ENCODE peak calls at places on chromosomes 2 and 18, in nine cellular contexts. One of them, this sample, is unnamed.

GRCh38 chr2:48912110-48912509 is 156.6 kb upstream of the LHCGR start:
- DNase-seq in IMR-90: no peak
- DNase-seq in heart left ventricle: no peak
- DNase-seq in H1: no peak
- DNase-seq in A549: no peak
- DNase-seq in tibial nerve: no peak
- DNase-seq in stomach: no peak
- DNase-seq in GM12892: no peak
- DNase-seq in adrenal gland: no peak
- DNase-seq in this sample: no peak

GRCh38 chr2:99998981-99999380 is 143.4 kb downstream of the AFF3 start:
- DNase-seq in IMR-90: no peak
- DNase-seq in heart left ventricle: no peak
- DNase-seq in H1: no peak
- DNase-seq in A549: no peak
- DNase-seq in tibial nerve: no peak
- DNase-seq in stomach: no peak
- DNase-seq in GM12892: no peak
- DNase-seq in adrenal gland: no peak
- DNase-seq in this sample: no peak

GRCh38 chr2:157747695-157748370 is 119.2 kb upstream of the ACVR1C start:
- DNase-seq in IMR-90: peak; percentile 89
- DNase-seq in heart left ventricle: no peak
- DNase-seq in H1: no peak
- DNase-seq in A549: no peak
- DNase-seq in tibial nerve: no peak
- DNase-seq in stomach: no peak
- DNase-seq in GM12892: no peak
- DNase-seq in adrenal gland: no peak
- DNase-seq in this sample: no peak

GRCh38 chr2:30165617-30166016 is 18.8 kb downstream of the YPEL5 start:
- DNase-seq in IMR-90: no peak
- DNase-seq in heart left ventricle: no peak
- DNase-seq in H1: no peak
- DNase-seq in A549: no peak
- DNase-seq in tibial nerve: no peak
- DNase-seq in stomach: no peak
- DNase-seq in GM12892: no peak
- DNase-seq in adrenal gland: no peak
- DNase-seq in this sample: no peak

GRCh38 chr2:195633974-195634373 is 23.1 kb upstream of the SLC39A10 start:
- DNase-seq in IMR-90: no peak
- DNase-seq in heart left ventricle: no peak
- DNase-seq in H1: no peak
- DNase-seq in A549: no peak
- DNase-seq in tibial nerve: no peak
- DNase-seq in stomach: no peak
- DNase-seq in GM12892: no peak
- DNase-seq in adrenal gland: no peak
- DNase-seq in this sample: no peak

GRCh38 chr2:142980246-142981068 is 103.0 kb downstream of the KYNU start:
- DNase-seq in IMR-90: peak; percentile 75
- DNase-seq in heart left ventricle: no peak
- DNase-seq in H1: no peak
- DNase-seq in A549: peak; percentile 3
- DNase-seq in tibial nerve: no peak
- DNase-seq in stomach: no peak
- DNase-seq in GM12892: no peak
- DNase-seq in adrenal gland: no peak
- DNase-seq in this sample: peak; percentile 31

GRCh38 chr2:215940645-215941184 is 72.6 kb downstream of the MREG start:
- DNase-seq in IMR-90: no peak
- DNase-seq in heart left ventricle: no peak
- DNase-seq in H1: no peak
- DNase-seq in A549: no peak
- DNase-seq in tibial nerve: no peak
- DNase-seq in stomach: no peak
- DNase-seq in GM12892: no peak
- DNase-seq in adrenal gland: no peak
- DNase-seq in this sample: no peak

GRCh38 chr2:207768168-207768890 is 1.4 kb downstream of the FZD5 start:
- DNase-seq in IMR-90: no peak
- DNase-seq in heart left ventricle: peak; percentile 56
- DNase-seq in H1: no peak
- DNase-seq in A549: peak; percentile 25
- DNase-seq in tibial nerve: peak; percentile 16
- DNase-seq in stomach: peak; percentile 69
- DNase-seq in GM12892: peak; percentile 29
- DNase-seq in adrenal gland: peak; percentile 61
- DNase-seq in this sample: peak; percentile 82

GRCh38 chr2:96692094-96692971 is 47.5 kb downstream of the LMAN2L start:
- DNase-seq in IMR-90: no peak
- DNase-seq in heart left ventricle: no peak
- DNase-seq in H1: no peak
- DNase-seq in A549: no peak
- DNase-seq in tibial nerve: no peak
- DNase-seq in stomach: no peak
- DNase-seq in GM12892: no peak
- DNase-seq in adrenal gland: no peak
- DNase-seq in this sample: no peak

GRCh38 chr2:32937602-32938450 is 8.9 kb upstream of the LTBP1 start:
- DNase-seq in IMR-90: peak; percentile 52
- DNase-seq in heart left ventricle: no peak
- DNase-seq in H1: no peak
- DNase-seq in A549: no peak
- DNase-seq in tibial nerve: no peak
- DNase-seq in stomach: no peak
- DNase-seq in GM12892: no peak
- DNase-seq in adrenal gland: no peak
- DNase-seq in this sample: no peak

GRCh38 chr2:11175293-11175795 is 20.1 kb downstream of the SLC66A3 start:
- DNase-seq in IMR-90: peak; percentile 65
- DNase-seq in heart left ventricle: no peak
- DNase-seq in H1: no peak
- DNase-seq in A549: no peak
- DNase-seq in tibial nerve: no peak
- DNase-seq in stomach: no peak
- DNase-seq in GM12892: no peak
- DNase-seq in adrenal gland: no peak
- DNase-seq in this sample: no peak

GRCh38 chr2:190235551-190235950 is 84.1 kb downstream of the HIBCH start:
- DNase-seq in IMR-90: no peak
- DNase-seq in heart left ventricle: no peak
- DNase-seq in H1: no peak
- DNase-seq in A549: no peak
- DNase-seq in tibial nerve: no peak
- DNase-seq in stomach: no peak
- DNase-seq in GM12892: no peak
- DNase-seq in adrenal gland: no peak
- DNase-seq in this sample: no peak

GRCh38 chr18:22166070-22166972 is 3.1 kb upstream of the GATA6 start:
- DNase-seq in IMR-90: no peak
- DNase-seq in heart left ventricle: peak; percentile 72
- DNase-seq in H1: no peak
- DNase-seq in A549: peak; percentile 6
- DNase-seq in tibial nerve: no peak
- DNase-seq in stomach: peak; percentile 69
- DNase-seq in GM12892: no peak
- DNase-seq in adrenal gland: peak; percentile 78
- DNase-seq in this sample: no peak
- TF ChIP-seq POLR2A in IMR-90: no peak
- TF ChIP-seq POLR2A in heart left ventricle: peak; percentile 48
- TF ChIP-seq POLR2A in H1: no peak
- TF ChIP-seq POLR2A in A549: no peak
- TF ChIP-seq POLR2A in tibial nerve: no peak
- TF ChIP-seq POLR2A in stomach: no peak
- TF ChIP-seq POLR2A in GM12892: no peak
- TF ChIP-seq POLR2A in adrenal gland: peak; percentile 65
- TF ChIP-seq POLR2A in this sample: no peak

DNA sequence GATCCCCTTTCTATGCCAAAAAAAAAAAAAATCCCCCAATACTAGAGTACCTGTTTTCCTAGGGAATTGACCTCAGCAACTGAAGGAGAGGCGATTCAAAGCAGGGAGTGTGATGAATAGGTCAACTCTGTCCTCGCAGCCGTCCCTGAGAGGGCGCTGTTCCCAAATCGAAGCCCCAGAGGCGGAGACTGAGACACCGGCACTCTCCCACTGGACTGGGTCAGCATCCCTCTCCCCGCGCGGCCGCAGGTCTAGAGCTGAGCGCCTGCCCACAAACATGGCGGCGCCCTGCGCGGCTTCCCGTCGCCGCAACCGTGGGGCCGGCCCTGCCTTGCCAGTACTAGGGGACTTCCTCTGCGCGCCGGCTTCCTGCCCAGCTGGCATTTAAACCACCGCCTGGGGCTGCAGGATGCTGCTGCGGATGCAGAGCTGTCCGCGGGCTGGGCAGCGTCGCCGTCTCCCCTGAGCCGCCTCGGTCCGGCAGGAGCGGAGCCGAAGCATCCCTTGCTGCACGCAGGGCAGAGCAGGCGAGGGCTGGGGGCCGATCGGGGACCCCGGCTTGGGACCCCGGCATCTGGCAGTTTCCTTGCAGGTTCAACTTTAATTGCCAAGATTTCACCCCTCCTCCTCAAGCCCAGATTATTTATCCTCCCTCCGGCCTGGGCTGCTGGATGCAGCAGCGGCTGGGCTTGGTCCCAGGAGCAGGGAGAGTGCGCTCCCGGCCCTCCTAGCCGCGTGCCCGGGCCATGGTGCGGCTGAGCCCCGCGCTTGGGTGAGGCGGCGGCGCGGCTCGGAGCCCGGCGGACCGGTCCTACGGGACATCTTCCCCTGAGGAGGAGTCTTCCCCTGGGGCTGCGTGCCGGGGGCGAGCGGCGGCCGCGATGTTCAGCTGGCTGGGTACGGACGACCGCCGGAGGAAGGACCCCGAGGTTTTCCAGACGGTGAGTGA is at the start of gene EHD3:
- DNase-seq in IMR-90: peak; percentile 91
- DNase-seq in heart left ventricle: peak; percentile 93
- DNase-seq in H1: peak; percentile 95
- DNase-seq in A549: peak; percentile 92
- DNase-seq in tibial nerve: peak; percentile 49
- DNase-seq in stomach: peak; percentile 83
- DNase-seq in GM12892: peak; percentile 69
- DNase-seq in adrenal gland: peak; percentile 83
- DNase-seq in this sample: peak; percentile 66
- TF ChIP-seq POLR2A in IMR-90: peak; percentile 72
- TF ChIP-seq POLR2A in heart left ventricle: peak; percentile 51
- TF ChIP-seq POLR2A in H1: peak; percentile 91
- TF ChIP-seq POLR2A in A549: peak; percentile 88
- TF ChIP-seq POLR2A in tibial nerve: peak; percentile 12
- TF ChIP-seq POLR2A in stomach: no peak
- TF ChIP-seq POLR2A in GM12892: peak; percentile 49
- TF ChIP-seq POLR2A in adrenal gland: peak; percentile 64
- TF ChIP-seq POLR2A in this sample: no peak

GRCh38 chr2:130344578-130344977 is 1.9 kb downstream of the IMP4 start:
- DNase-seq in IMR-90: no peak
- DNase-seq in heart left ventricle: no peak
- DNase-seq in H1: no peak
- DNase-seq in A549: no peak
- DNase-seq in tibial nerve: no peak
- DNase-seq in stomach: no peak
- DNase-seq in GM12892: no peak
- DNase-seq in adrenal gland: no peak
- DNase-seq in this sample: no peak

GRCh38 chr2:130341562-130342019 is 1.1 kb upstream of the IMP4 start:
- DNase-seq in IMR-90: no peak
- DNase-seq in heart left ventricle: no peak
- DNase-seq in H1: no peak
- DNase-seq in A549: peak; percentile 23
- DNase-seq in tibial nerve: no peak
- DNase-seq in stomach: no peak
- DNase-seq in GM12892: no peak
- DNase-seq in adrenal gland: no peak
- DNase-seq in this sample: peak; percentile 44

GRCh38 chr2:130345091-130345490 is 2.4 kb downstream of the IMP4 start:
- DNase-seq in IMR-90: no peak
- DNase-seq in heart left ventricle: no peak
- DNase-seq in H1: no peak
- DNase-seq in A549: no peak
- DNase-seq in tibial nerve: no peak
- DNase-seq in stomach: no peak
- DNase-seq in GM12892: no peak
- DNase-seq in adrenal gland: no peak
- DNase-seq in this sample: no peak

GRCh38 chr2:130342020-130342532 is 621 bp upstream of the IMP4 start:
- DNase-seq in IMR-90: peak; percentile 91
- DNase-seq in heart left ventricle: peak; percentile 94
- DNase-seq in H1: peak; percentile 85
- DNase-seq in A549: peak; percentile 89
- DNase-seq in tibial nerve: peak; percentile 72
- DNase-seq in stomach: peak; percentile 91
- DNase-seq in GM12892: peak; percentile 92
- DNase-seq in adrenal gland: peak; percentile 88
- DNase-seq in this sample: peak; percentile 94

GRCh38 chr2:130342533-130343275 is at the start of gene IMP4:
- DNase-seq in IMR-90: peak; percentile 100
- DNase-seq in heart left ventricle: peak; percentile 98
- DNase-seq in H1: peak; percentile 94
- DNase-seq in A549: peak; percentile 85
- DNase-seq in tibial nerve: peak; percentile 92
- DNase-seq in stomach: peak; percentile 97
- DNase-seq in GM12892: peak; percentile 80
- DNase-seq in adrenal gland: peak; percentile 97
- DNase-seq in this sample: peak; percentile 99
- TF ChIP-seq POLR2A in IMR-90: peak; percentile 55
- TF ChIP-seq POLR2A in heart left ventricle: peak; percentile 13
- TF ChIP-seq POLR2A in H1: peak; percentile 7
- TF ChIP-seq POLR2A in A549: peak; percentile 76
- TF ChIP-seq POLR2A in tibial nerve: no peak
- TF ChIP-seq POLR2A in stomach: no peak
- TF ChIP-seq POLR2A in GM12892: peak; percentile 73
- TF ChIP-seq POLR2A in adrenal gland: no peak
- TF ChIP-seq POLR2A in this sample: peak; percentile 78

GRCh38 chr2:241560883-241561474 is 2.4 kb downstream of the BOK start:
- DNase-seq in IMR-90: peak; percentile 49
- DNase-seq in heart left ventricle: no peak
- DNase-seq in H1: no peak
- DNase-seq in A549: no peak
- DNase-seq in tibial nerve: no peak
- DNase-seq in stomach: peak; percentile 70
- DNase-seq in GM12892: peak; percentile 22
- DNase-seq in adrenal gland: no peak
- DNase-seq in this sample: no peak

GRCh38 chr2:241556734-241557133 is 1.8 kb upstream of the BOK start:
- DNase-seq in IMR-90: no peak
- DNase-seq in heart left ventricle: no peak
- DNase-seq in H1: no peak
- DNase-seq in A549: no peak
- DNase-seq in tibial nerve: no peak
- DNase-seq in stomach: no peak
- DNase-seq in GM12892: no peak
- DNase-seq in adrenal gland: no peak
- DNase-seq in this sample: no peak

GRCh38 chr2:241560181-241560882 is 1.8 kb downstream of the BOK start:
- DNase-seq in IMR-90: no peak
- DNase-seq in heart left ventricle: no peak
- DNase-seq in H1: no peak
- DNase-seq in A549: no peak
- DNase-seq in tibial nerve: no peak
- DNase-seq in stomach: no peak
- DNase-seq in GM12892: no peak
- DNase-seq in adrenal gland: no peak
- DNase-seq in this sample: no peak

GRCh38 chr2:241559489-241560180 is 1.1 kb downstream of the BOK start:
- DNase-seq in IMR-90: peak; percentile 48
- DNase-seq in heart left ventricle: no peak
- DNase-seq in H1: no peak
- DNase-seq in A549: peak; percentile 33
- DNase-seq in tibial nerve: no peak
- DNase-seq in stomach: peak; percentile 46
- DNase-seq in GM12892: peak; percentile 42
- DNase-seq in adrenal gland: no peak
- DNase-seq in this sample: peak; percentile 26

GRCh38 chr2:241558532-241559488 is at the start of gene BOK:
- DNase-seq in IMR-90: peak; percentile 72
- DNase-seq in heart left ventricle: peak; percentile 70
- DNase-seq in H1: peak; percentile 63
- DNase-seq in A549: peak; percentile 76
- DNase-seq in tibial nerve: no peak
- DNase-seq in stomach: peak; percentile 73
- DNase-seq in GM12892: peak; percentile 30
- DNase-seq in adrenal gland: peak; percentile 45
- DNase-seq in this sample: no peak
- TF ChIP-seq POLR2A in IMR-90: no peak
- TF ChIP-seq POLR2A in heart left ventricle: no peak
- TF ChIP-seq POLR2A in H1: peak; percentile 49
- TF ChIP-seq POLR2A in A549: peak; percentile 22
- TF ChIP-seq POLR2A in tibial nerve: no peak
- TF ChIP-seq POLR2A in stomach: no peak
- TF ChIP-seq POLR2A in GM12892: no peak
- TF ChIP-seq POLR2A in adrenal gland: no peak
- TF ChIP-seq POLR2A in this sample: no peak